ENCODE peak calls at places on chromosome 11, in eight cellular contexts. S, Z, D, U, M, W, A and C are unnamed samples.

GRCh38 chr11:40274017-40274416 is 1185.4 kb downstream of the LRRC4C start:
- DNase-seq in A (no peak), M (no peak), W (no peak), Z (no peak), S (peak), D (no peak), U (no peak), C (no peak)

GRCh38 chr11:69468911-69469885 is 12.3 kb upstream of the LINC01488 start:
- DNase-seq in S (no peak), M (no peak), W (no peak), D (no peak), A (no peak), Z (peak), U (no peak), C (peak)

GRCh38 chr11:62689421-62690183 is at the start of gene LRRN4CL:
- DNase-seq in S (peak), W (peak), M (no peak), U (no peak), D (no peak), A (no peak), Z (no peak), C (peak)

GRCh38 chr11:2137202-2138071 is 1.8 kb downstream of the IGF2 start:
- DNase-seq in Z (no peak), A (peak), M (no peak), D (no peak), S (peak), U (peak), W (peak), C (peak)

GRCh38 chr11:6420677-6421076 is 1.8 kb upstream of the APBB1 start:
- DNase-seq in Z (no peak), W (no peak), M (no peak), U (no peak), D (no peak), A (no peak), S (no peak), C (no peak)

GRCh38 chr11:61115498-61116224 is 13.4 kb downstream of the CD5 start:
- DNase-seq in Z (no peak), U (no peak), M (no peak), D (no peak), A (no peak), W (no peak), S (no peak), C (no peak)

GRCh38 chr11:96000064-96000463 is 76.2 kb upstream of the MTMR2 start:
- DNase-seq in M (peak), A (no peak), D (no peak), S (no peak), W (peak), U (peak), Z (no peak), C (no peak)

GRCh38 chr11:790721-791564 is 1.1 kb upstream of the CEND1 start:
- DNase-seq in S (peak), U (no peak), A (no peak), D (no peak), Z (peak), W (no peak), M (peak), C (no peak)

GRCh38 chr11:111930472-111930871 is 6.7 kb upstream of the DIXDC1 start:
- DNase-seq in S (no peak), W (no peak), U (no peak), Z (no peak), A (no peak), M (no peak), D (no peak), C (no peak)

GRCh38 chr11:71098776-71099175 is 153.6 kb downstream of the SHANK2 start:
- DNase-seq in S (no peak), U (no peak), W (no peak), M (no peak), Z (no peak), A (no peak), D (no peak), C (no peak)

GRCh38 chr11:110710520-110711381 is 1.5 kb downstream of the ARHGAP20 start:
- DNase-seq in S (peak), D (no peak), U (peak), W (peak), A (no peak), Z (peak), M (no peak), C (peak)

GRCh38 chr11:67648140-67648795 is 2.3 kb downstream of the ACY3 start:
- DNase-seq in W (no peak), Z (no peak), S (no peak), U (no peak), A (peak), D (no peak), M (no peak), C (no peak)

GRCh38 chr11:73114110-73114834 is 27.8 kb downstream of the FCHSD2 start:
- DNase-seq in A (no peak), Z (no peak), U (no peak), W (no peak), M (no peak), D (no peak), S (no peak), C (no peak)

GRCh38 chr11:114447444-114447843 is 8.2 kb downstream of the REXO2 start:
- DNase-seq in W (no peak), Z (no peak), S (no peak), U (no peak), M (peak), A (no peak), D (no peak), C (no peak)

GRCh38 chr11:29293825-29294224 is 723.0 kb downstream of the KCNA4 start:
- DNase-seq in M (peak), D (no peak), A (peak), S (peak), Z (no peak), W (peak), U (peak), C (no peak)

GRCh38 chr11:64874308-64874707 is 4.1 kb downstream of the EHD1 start:
- DNase-seq in U (no peak), A (no peak), D (peak), W (no peak), S (no peak), M (no peak), Z (no peak), C (no peak)

GRCh38 chr11:66617148-66617814 is 851 bp downstream of the RBM14 start:
- DNase-seq in D (peak), M (no peak), S (peak), A (no peak), W (peak), Z (no peak), U (peak), C (peak)

GRCh38 chr11:34274712-34275398 is 83.0 kb downstream of the ABTB2 start:
- DNase-seq in M (no peak), Z (peak), D (peak), W (peak), A (peak), S (peak), U (peak), C (peak)

GRCh38 chr11:77106321-77106720 is 3.7 kb downstream of the OMP start:
- DNase-seq in W (no peak), A (no peak), Z (no peak), D (peak), M (no peak), S (no peak), U (no peak), C (no peak)

GRCh38 chr11:8099291-8099899 is 18.4 kb downstream of the TUB start:
- DNase-seq in A (peak), D (peak), W (peak), M (peak), Z (peak), S (peak), U (peak), C (peak)

GRCh38 chr11:104650234-104650633 is 248.0 kb downstream of the CASP12 start:
- DNase-seq in U (no peak), S (no peak), M (no peak), A (no peak), D (no peak), W (peak), Z (no peak), C (no peak)

GRCh38 chr11:111977141-111978027 is 40.2 kb downstream of the DIXDC1 start:
- DNase-seq in U (peak), S (peak), Z (peak), A (no peak), D (peak), M (no peak), W (peak), C (peak)

GRCh38 chr11:40384991-40385390 is 1074.5 kb downstream of the LRRC4C start:
- DNase-seq in S (peak), Z (no peak), D (no peak), U (peak), W (peak), A (no peak), M (no peak), C (no peak)

GRCh38 chr11:126132319-126132718 is 69.7 kb upstream of the CDON start:
- DNase-seq in W (no peak), A (peak), U (no peak), D (no peak), Z (no peak), M (no peak), S (peak), C (peak)

GRCh38 chr11:2843551-2843950 is 42.0 kb downstream of the CDKN1C start:
- DNase-seq in D (no peak), S (no peak), A (no peak), Z (no peak), W (no peak), M (no peak), U (no peak), C (no peak)

GRCh38 chr11:122817121-122817520 is 21.2 kb upstream of the CRTAM start:
- DNase-seq in Z (no peak), M (no peak), U (peak), S (no peak), D (no peak), A (peak), W (peak), C (no peak)